ENCODE peak calls at places on chromosome 20, in four cellular contexts. R is neural progenitor cell, X is GM23248, C is MM.1S. H is an unnamed sample. For H3F3A, the result is how much of the 10 kb centered on the place peaks cover.

GRCh38 chr20:16485406-16485805 is 87.8 kb downstream of the KIF16B start:
- DNase-seq in R (no peak), X (no peak), C (no peak), H (no peak)

GRCh38 chr20:208937-209566 is 18.0 kb upstream of the DEFB129 start:
- DNase-seq in R (peak), X (peak), C (peak), H (peak)

GRCh38 chr20:43569282-43569681 is 10.5 kb downstream of the SGK2 start:
- DNase-seq in R (no peak), X (no peak), C (no peak), H (no peak)

GRCh38 chr20:45347936-45348809 is at the start of gene SDC4:
- DNase-seq in R (peak), X (peak), C (peak), H (peak)

GRCh38 chr20:54479138-54479906 is 3.9 kb downstream of the DOK5 start:
- DNase-seq in R (peak), X (peak), C (no peak), H (peak)

GRCh38 chr20:23314714-23315498 is 35.7 kb upstream of the NXT1 start:
- DNase-seq in R (no peak), X (no peak), C (no peak), H (no peak)

GRCh38 chr20:22508426-22508825 is 75.9 kb downstream of the FOXA2 start:
- DNase-seq in R (no peak), X (no peak), C (no peak), H (no peak)

GRCh38 chr20:23887856-23888255 is 8.3 kb upstream of the CST5 start:
- DNase-seq in R (no peak), X (no peak), C (no peak), H (no peak)

GRCh38 chr20:15227102-15227501 is 889.7 kb upstream of the FLRT3 start:
- DNase-seq in R (no peak), X (no peak), C (no peak), H (no peak)

GRCh38 chr20:46740214-46740609 is 30.8 kb downstream of the SLC2A10 start:
- DNase-seq in R (no peak), X (no peak), C (no peak), H (no peak)

GRCh38 chr20:47328841-47329448 is 27.6 kb downstream of the ZMYND8 start:
- DNase-seq in R (no peak), X (no peak), C (no peak), H (no peak)

GRCh38 chr20:39112196-39112743 is 150.1 kb downstream of the DHX35 start:
- DNase-seq in R (peak), X (peak), C (peak), H (peak)

GRCh38 chr20:45890997-45891983 is at the start of the genes CTSA and NEURL2:
- DNase-seq in R (peak), X (peak), C (peak), H (peak)

GRCh38 chr20:47789081-47789998 is 4.1 kb upstream of the SULF2 start:
- DNase-seq in R (no peak), X (no peak), C (no peak), H (peak)

GRCh38 chr20:26207237-26207966 is 510.7 kb upstream of the ZNF337 start:
- DNase-seq in R (no peak), X (no peak), C (no peak), H (no peak)

GRCh38 chr20:61959301-61959700 is 106.4 kb downstream of the TAF4 start:
- DNase-seq in R (peak), X (peak), C (peak), H (peak)

GRCh38 chr20:48523191-48523757 is 304.5 kb downstream of the PREX1 start:
- DNase-seq in R (peak), X (peak), C (peak), H (peak)

GRCh38 chr20:47146703-47147102 is 209.8 kb downstream of the ZMYND8 start:
- DNase-seq in R (peak), X (peak), C (no peak), H (peak)

GRCh38 chr20:62040381-62040922 is 25.2 kb downstream of the TAF4 start:
- DNase-seq in R (no peak), X (no peak), C (no peak), H (no peak)

GRCh38 chr20:38859070-38859690 is 53.7 kb downstream of the PPP1R16B start:
- DNase-seq in R (no peak), X (no peak), C (no peak), H (no peak)

GRCh38 chr20:62025832-62026563 is 39.7 kb downstream of the TAF4 start:
- DNase-seq in R (no peak), X (peak), C (no peak), H (no peak)

GRCh38 chr20:676315-676937 is 824 bp upstream of the SCRT2 start:
- DNase-seq in R (peak), X (no peak), C (no peak), H (no peak)

GRCh38 chr20:62358728-62359490 is 8.2 kb downstream of the LAMA5 start:
- DNase-seq in R (peak), X (no peak), C (no peak), H (no peak)

GRCh38 chr20:325889-326644 is 715 bp downstream of the SOX12 start:
- DNase-seq in R (peak), X (peak), C (peak), H (peak)

GRCh38 chr20:20658123-20658522 is 54.3 kb downstream of the RALGAPA2 start:
- DNase-seq in R (no peak), X (no peak), C (no peak), H (no peak)

GRCh38 chr20:48613926-48614325 is 213.9 kb downstream of the PREX1 start:
- DNase-seq in R (no peak), X (no peak), C (no peak), H (no peak)

GRCh38 chr20:16273812-16274560 is 299.3 kb downstream of the KIF16B start:
- DNase-seq in R (no peak), X (no peak), C (no peak), H (no peak)

GRCh38 chr20:22410556-22411130 is 173.7 kb downstream of the FOXA2 start:
- DNase-seq in R (no peak), X (no peak), C (no peak), H (no peak)

GRCh38 chr20:49400904-49401303 is 81.6 kb downstream of the KCNB1 start:
- DNase-seq in R (no peak), X (peak), C (no peak), H (no peak)

GRCh38 chr20:36886859-36887778 is 11.2 kb downstream of the TLDC2 start:
- DNase-seq in R (peak), X (peak), C (peak), H (peak)

GRCh38 chr20:37389241-37389747 is 43.4 kb downstream of the SRC start:
- DNase-seq in R (no peak), X (no peak), C (no peak), H (no peak)

DNA sequence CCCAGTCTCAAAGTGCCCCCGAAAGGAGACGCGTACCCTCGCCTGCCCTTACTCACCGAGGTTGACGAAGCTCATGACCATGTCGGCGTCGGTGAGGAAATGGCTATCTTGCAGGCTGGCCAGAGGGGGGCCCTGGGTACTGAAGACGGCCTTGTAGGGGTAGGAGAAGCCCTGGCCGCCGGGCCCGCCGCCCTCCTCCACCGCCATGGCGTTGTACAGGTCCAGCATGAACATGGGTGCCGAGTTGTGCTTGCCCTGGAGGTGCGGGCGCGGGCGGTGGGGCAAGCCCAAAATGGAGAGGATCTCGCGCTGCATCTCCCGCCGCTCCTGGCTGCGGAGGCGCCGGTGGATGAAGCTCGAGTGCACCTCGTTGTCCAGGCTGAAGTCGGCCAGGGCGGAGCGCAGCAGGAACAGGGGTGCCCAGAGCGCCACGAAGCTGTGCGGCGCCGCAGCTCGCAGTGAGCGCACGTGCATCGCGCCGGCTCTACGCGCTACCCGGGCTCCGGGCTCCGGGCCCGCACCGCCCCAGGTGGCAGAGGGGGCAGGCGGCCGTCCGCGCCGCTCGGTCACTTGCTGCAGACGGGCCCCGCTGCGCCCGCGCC is 691 bp downstream of the BMP7 start:
- DNase-seq in R (peak), X (no peak), C (no peak), H (no peak)
- TF ChIP-seq EZH2 in R (peak), X (peak), C (no peak), H (no peak)

GRCh38 chr20:17610566-17611289 is 40.9 kb downstream of the DSTN start:
- DNase-seq in R (no peak), X (no peak), C (peak), H (no peak)
- H3K9ac ChIP-seq in R (no peak), X (no peak), C (peak), H (no peak)

DNA sequence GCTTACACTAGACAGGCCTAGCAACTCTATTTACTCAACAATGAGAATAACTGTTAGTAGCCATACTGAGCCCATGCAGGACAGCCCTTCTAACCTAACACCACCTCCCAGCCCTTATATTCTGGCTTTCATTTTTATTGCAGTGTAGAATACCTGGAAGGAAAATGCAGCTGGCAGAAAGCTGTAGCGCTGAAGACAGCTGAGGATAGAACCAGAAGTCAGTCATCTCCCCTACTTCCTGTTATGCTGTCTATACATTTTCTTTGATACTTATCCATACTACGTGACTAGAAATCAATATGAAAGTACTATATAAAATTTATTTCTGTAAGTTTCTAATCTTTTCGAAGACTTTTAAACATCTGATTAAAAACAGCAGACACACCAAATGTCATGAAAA is 182.6 kb upstream of the SHLD1 start:
- DNase-seq in R (no peak), X (no peak), C (no peak), H (no peak)
- H3F3A ChIP-seq in R (under half), X (under half), C (under half), H (under half)

DNA sequence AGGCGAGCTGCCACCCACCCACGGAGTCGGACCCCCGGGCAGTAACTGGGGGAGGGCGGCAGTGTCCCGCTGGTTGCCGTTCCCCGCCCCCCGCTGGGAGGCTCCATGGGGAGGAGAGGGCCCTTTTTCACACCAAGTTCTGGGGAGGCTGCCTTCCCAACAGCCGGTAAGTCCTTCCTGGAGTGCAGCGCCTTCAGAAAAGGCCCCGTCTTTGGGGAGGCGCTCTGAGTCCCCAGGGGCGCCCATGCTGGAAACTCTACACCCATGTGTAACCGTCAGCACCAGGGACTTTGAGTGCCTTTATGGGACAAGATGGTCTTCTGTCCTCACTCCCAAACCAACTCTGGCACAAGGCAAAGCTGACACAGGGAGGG is 435 bp upstream of the SOX18 start:
- DNase-seq in R (no peak), X (no peak), C (no peak), H (no peak)
- TF ChIP-seq EZH2 in R (peak), X (no peak), C (no peak), H (no peak)

GRCh38 chr20:50635676-50636600 is 55.4 kb downstream of the RIPOR3 start:
- DNase-seq in R (peak), X (peak), C (peak), H (peak)
- H3K9ac ChIP-seq in R (no peak), X (no peak), C (no peak), H (no peak)

DNA sequence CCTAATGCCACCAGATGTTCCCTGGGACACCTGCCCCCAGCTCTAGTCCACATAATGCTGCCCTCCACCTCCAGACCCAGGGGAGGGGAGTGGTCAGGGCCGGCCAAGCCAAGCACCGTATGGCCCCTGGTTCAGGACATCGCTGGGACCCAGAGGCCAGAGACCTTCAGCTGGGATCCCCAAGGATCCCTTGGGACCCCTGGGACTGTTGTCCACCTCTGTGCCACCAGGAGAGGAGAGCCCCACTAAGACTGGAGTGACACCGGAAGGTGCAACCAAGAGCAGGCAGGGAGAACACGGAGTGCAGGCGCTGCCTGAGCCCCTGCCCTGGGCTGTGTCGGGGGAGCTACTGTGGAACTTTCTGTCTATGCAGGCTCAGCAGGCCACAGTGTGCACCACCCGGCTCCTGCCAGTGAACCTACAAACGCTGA is 43.6 kb downstream of the CTCFL start:
- DNase-seq in R (no peak), X (no peak), C (peak), H (no peak)
- H3F3A ChIP-seq in R (under half), X (under half), C (half or more), H (under half)

DNA sequence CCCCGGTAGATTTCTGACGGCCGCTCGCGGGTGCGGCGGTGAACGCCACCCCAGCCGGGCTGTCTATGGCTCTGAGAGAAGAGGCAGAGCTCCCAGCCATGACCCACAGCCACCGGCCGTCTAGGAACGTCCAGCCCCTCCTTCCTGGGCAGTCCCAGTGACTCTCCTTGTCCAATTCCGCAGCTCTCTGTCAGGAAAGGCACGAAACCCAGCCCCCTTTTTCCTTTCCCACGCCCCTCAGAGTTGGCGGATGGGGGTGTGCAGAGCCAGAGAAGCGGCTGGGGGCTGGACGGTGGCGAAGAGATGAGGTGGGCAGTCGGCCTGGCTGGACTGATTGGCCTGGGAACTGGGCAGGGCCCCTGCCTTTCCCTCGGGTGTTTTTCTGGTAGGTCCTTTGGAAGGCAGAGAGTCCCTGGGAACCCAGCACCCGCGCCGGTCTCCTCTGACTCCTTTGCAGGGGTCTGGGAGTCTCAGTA is 1.5 kb downstream of the EBF4 start:
- DNase-seq in R (peak), X (no peak), C (no peak), H (no peak)
- TF ChIP-seq EZH2 in R (peak), X (no peak), C (no peak), H (no peak)

DNA sequence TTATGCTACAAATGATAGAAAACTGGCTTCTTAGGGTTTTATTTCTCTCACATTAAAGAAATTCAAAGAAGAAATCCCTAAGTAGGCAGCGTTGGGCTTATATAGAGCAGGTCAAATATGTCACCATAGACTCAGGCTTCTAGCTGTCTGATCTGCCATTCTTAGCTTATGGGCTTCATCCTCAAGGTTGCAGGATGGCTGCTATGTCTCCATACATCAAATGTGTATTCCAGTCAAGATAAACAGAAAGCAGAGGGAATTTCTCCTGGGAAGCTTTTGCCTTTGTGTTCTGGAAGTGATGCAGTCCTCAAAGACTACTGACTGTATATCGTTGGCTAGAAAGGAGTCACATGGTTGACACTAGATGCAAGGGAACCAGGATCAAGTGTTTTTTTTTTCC is 35.9 kb downstream of the ZNF341 start:
- DNase-seq in R (no peak), X (no peak), C (no peak), H (no peak)
- H3K9ac ChIP-seq in R (no peak), X (no peak), C (no peak), H (no peak)

GRCh38 chr20:35077872-35078271 is 14.7 kb downstream of the TRPC4AP start:
- DNase-seq in R (no peak), X (no peak), C (no peak), H (no peak)
- H3F3A ChIP-seq in R (under half), X (under half), C (under half), H (under half)

H was measured in PC-3.